ENCODE peak calls at places on chromosome 22, in four cellular contexts. E is activated CD8-positive, alpha-beta memory T cell treated with anti-CD3 and anti-CD28 coated beads for 48 hours; A is AG04449; Y is retina. L is an unnamed sample.

GRCh38 chr22:20491346-20491745 is 4.2 kb downstream of the KLHL22 start:
- DNase-seq in E (no peak), A (no peak), Y (no peak), L (no peak)

GRCh38 chr22:35430897-35431322 is 31.0 kb downstream of the MCM5 start:
- DNase-seq in E (peak; percentile 40), A (peak; percentile 68), Y (peak; percentile 87), L (peak; percentile 55)

GRCh38 chr22:34841321-34841901 is 224.5 kb upstream of the ISX start:
- DNase-seq in E (no peak), A (peak; percentile 12), Y (peak; percentile 3), L (no peak)

GRCh38 chr22:40973144-40973543 is 22.0 kb downstream of the RBX1 start:
- DNase-seq in E (no peak), A (no peak), Y (no peak), L (no peak)

GRCh38 chr22:38737302-38738060 is 18.3 kb downstream of the SUN2 start:
- DNase-seq in E (no peak), A (no peak), Y (no peak), L (no peak)

GRCh38 chr22:23695141-23695540 is 4.3 kb downstream of the RGL4 start:
- DNase-seq in E (no peak), A (no peak), Y (no peak), L (no peak)

GRCh38 chr22:50576806-50577696 is 1.2 kb downstream of the CPT1B start:
- DNase-seq in E (no peak), A (no peak), Y (no peak), L (no peak)

GRCh38 chr22:48536691-48537591 is 1290.7 kb downstream of the BRD1 start:
- DNase-seq in E (no peak), A (no peak), Y (no peak), L (no peak)

GRCh38 chr22:47036936-47037485 is 274.6 kb downstream of the TBC1D22A start:
- DNase-seq in E (no peak), A (no peak), Y (no peak), L (no peak)

GRCh38 chr22:49967333-49968241 is 7.0 kb downstream of the PIM3 start:
- DNase-seq in E (no peak), A (no peak), Y (no peak), L (no peak)

GRCh38 chr22:49702068-49702397 is 125.6 kb downstream of the BRD1 start:
- DNase-seq in E (no peak), A (no peak), Y (no peak), L (no peak)

GRCh38 chr22:24146791-24147353 is 34.4 kb upstream of the SUSD2 start:
- DNase-seq in E (no peak), A (peak; percentile 72), Y (no peak), L (no peak)

GRCh38 chr22:20590477-20591294 is 83.3 kb downstream of the MED15 start:
- DNase-seq in E (no peak), A (no peak), Y (no peak), L (no peak)

GRCh38 chr22:49754674-49755590 is 72.7 kb downstream of the BRD1 start:
- DNase-seq in E (no peak), A (no peak), Y (peak; percentile 35), L (no peak)

GRCh38 chr22:22786301-22787115 is 101.1 kb upstream of the IGLL5 start:
- DNase-seq in E (no peak), A (no peak), Y (no peak), L (no peak)

GRCh38 chr22:36936362-36937116 is 23.1 kb downstream of the CSF2RB start:
- DNase-seq in E (no peak), A (no peak), Y (no peak), L (no peak)

GRCh38 chr22:48954781-48955311 is 872.8 kb downstream of the BRD1 start:
- DNase-seq in E (no peak), A (no peak), Y (no peak), L (no peak)

GRCh38 chr22:45534339-45535192 is 31.9 kb downstream of the FBLN1 start:
- DNase-seq in E (no peak), A (no peak), Y (no peak), L (no peak)

GRCh38 chr22:25551396-25551795 is 13.1 kb upstream of the GRK3 start:
- DNase-seq in E (no peak), A (no peak), Y (no peak), L (no peak)

GRCh38 chr22:44587004-44587793 is 89.2 kb upstream of the RTL6 start:
- DNase-seq in E (no peak), A (no peak), Y (peak; percentile 87), L (no peak)

GRCh38 chr22:44037519-44038370 is 13.6 kb downstream of the PARVB start:
- DNase-seq in E (no peak), A (peak; percentile 75), Y (no peak), L (peak; percentile 88)

GRCh38 chr22:37713761-37714160 is 16.9 kb downstream of the TRIOBP start:
- DNase-seq in E (no peak), A (no peak), Y (no peak), L (no peak)

GRCh38 chr22:45972091-45972867 is 4.7 kb downstream of the WNT7B start:
- DNase-seq in E (no peak), A (no peak), Y (no peak), L (no peak)

GRCh38 chr22:39349506-39349966 is 255 bp upstream of the SYNGR1 start:
- DNase-seq in E (no peak), A (no peak), Y (peak; percentile 79), L (no peak)

GRCh38 chr22:44999231-44999630 is 10.6 kb downstream of the PHF21B start:
- DNase-seq in E (no peak), A (no peak), Y (no peak), L (no peak)

GRCh38 chr22:39205344-39206021 is 39.3 kb downstream of the PDGFB start:
- DNase-seq in E (no peak), A (no peak), Y (no peak), L (peak; percentile 18)

GRCh38 chr22:39699631-39700348 is 129.2 kb downstream of the CACNA1I start:
- DNase-seq in E (no peak), A (no peak), Y (peak; percentile 70), L (no peak)

GRCh38 chr22:46896166-46896565 is 133.7 kb downstream of the TBC1D22A start:
- DNase-seq in E (no peak), A (no peak), Y (no peak), L (no peak)

GRCh38 chr22:38716827-38717226 is 11.1 kb downstream of the GTPBP1 start:
- DNase-seq in E (no peak), A (no peak), Y (no peak), L (no peak)